ENCODE peak calls at places on chromosomes 7 and 10, in seven cellular contexts. One of them, this sample, is unnamed.

GRCh38 chr7:31443457-31443856 is 70.4 kb upstream of the ITPRID1 start:
- DNase-seq in aorta: no peak
- DNase-seq in fibroblast of lung: peak; percentile 55
- DNase-seq in breast epithelium: no peak
- DNase-seq in naive thymus-derived CD4-positive, alpha-beta T cell: no peak
- DNase-seq in IMR-90: peak; percentile 45
- DNase-seq in CD4-positive, alpha-beta memory T cell: no peak
- DNase-seq in this sample: peak; percentile 23

GRCh38 chr7:7180725-7181428 is 1.5 kb upstream of the C1GALT1 start:
- DNase-seq in naive thymus-derived CD4-positive, alpha-beta T cell: no peak
- DNase-seq in aorta: no peak
- DNase-seq in fibroblast of lung: no peak
- DNase-seq in breast epithelium: no peak
- DNase-seq in CD4-positive, alpha-beta memory T cell: no peak
- DNase-seq in IMR-90: no peak
- DNase-seq in this sample: no peak

GRCh38 chr7:65251851-65252620 is 121.6 kb upstream of the ZNF92 start:
- DNase-seq in breast epithelium: peak; percentile 37
- DNase-seq in fibroblast of lung: peak; percentile 22
- DNase-seq in IMR-90: peak; percentile 19
- DNase-seq in naive thymus-derived CD4-positive, alpha-beta T cell: no peak
- DNase-seq in aorta: no peak
- DNase-seq in CD4-positive, alpha-beta memory T cell: peak; percentile 31
- DNase-seq in this sample: peak; percentile 18

GRCh38 chr7:17460001-17460400 is 161.5 kb downstream of the AHR start:
- DNase-seq in aorta: no peak
- DNase-seq in naive thymus-derived CD4-positive, alpha-beta T cell: no peak
- DNase-seq in fibroblast of lung: no peak
- DNase-seq in breast epithelium: no peak
- DNase-seq in IMR-90: no peak
- DNase-seq in CD4-positive, alpha-beta memory T cell: no peak
- DNase-seq in this sample: no peak

GRCh38 chr10:80444646-80445319 is 9.3 kb upstream of the TSPAN14 start:
- DNase-seq in IMR-90: peak; percentile 74
- DNase-seq in aorta: peak; percentile 85
- DNase-seq in breast epithelium: peak; percentile 32
- DNase-seq in fibroblast of lung: peak; percentile 87
- DNase-seq in naive thymus-derived CD4-positive, alpha-beta T cell: peak; percentile 60
- DNase-seq in CD4-positive, alpha-beta memory T cell: peak; percentile 82
- DNase-seq in this sample: no peak

GRCh38 chr7:80361948-80362347 is 149.9 kb downstream of the GNAT3 start:
- DNase-seq in IMR-90: no peak
- DNase-seq in aorta: no peak
- DNase-seq in naive thymus-derived CD4-positive, alpha-beta T cell: no peak
- DNase-seq in fibroblast of lung: no peak
- DNase-seq in breast epithelium: no peak
- DNase-seq in CD4-positive, alpha-beta memory T cell: no peak
- DNase-seq in this sample: no peak

GRCh38 chr7:108875139-108875538 is 305.5 kb downstream of the DNAJB9 start:
- DNase-seq in CD4-positive, alpha-beta memory T cell: no peak
- DNase-seq in IMR-90: peak; percentile 8
- DNase-seq in naive thymus-derived CD4-positive, alpha-beta T cell: no peak
- DNase-seq in fibroblast of lung: peak; percentile 52
- DNase-seq in breast epithelium: no peak
- DNase-seq in aorta: no peak
- DNase-seq in this sample: peak; percentile 5

GRCh38 chr7:130971297-130971696 is 237.3 kb upstream of the KLF14 start:
- DNase-seq in naive thymus-derived CD4-positive, alpha-beta T cell: peak; percentile 50
- DNase-seq in fibroblast of lung: no peak
- DNase-seq in breast epithelium: no peak
- DNase-seq in aorta: no peak
- DNase-seq in IMR-90: no peak
- DNase-seq in CD4-positive, alpha-beta memory T cell: no peak
- DNase-seq in this sample: no peak

GRCh38 chr7:8365499-8366110 is 67.8 kb upstream of the NXPH1 start:
- DNase-seq in fibroblast of lung: no peak
- DNase-seq in CD4-positive, alpha-beta memory T cell: no peak
- DNase-seq in aorta: no peak
- DNase-seq in naive thymus-derived CD4-positive, alpha-beta T cell: no peak
- DNase-seq in breast epithelium: no peak
- DNase-seq in IMR-90: no peak
- DNase-seq in this sample: no peak

GRCh38 chr10:51937313-51937712 is 237.9 kb upstream of the CSTF2T start:
- DNase-seq in fibroblast of lung: peak; percentile 84
- DNase-seq in breast epithelium: no peak
- DNase-seq in naive thymus-derived CD4-positive, alpha-beta T cell: no peak
- DNase-seq in aorta: no peak
- DNase-seq in IMR-90: peak; percentile 81
- DNase-seq in CD4-positive, alpha-beta memory T cell: no peak
- DNase-seq in this sample: peak; percentile 40

GRCh38 chr10:3623746-3624145 is 161.3 kb downstream of the KLF6 start:
- DNase-seq in naive thymus-derived CD4-positive, alpha-beta T cell: no peak
- DNase-seq in IMR-90: peak; percentile 87
- DNase-seq in breast epithelium: peak; percentile 44
- DNase-seq in aorta: no peak
- DNase-seq in CD4-positive, alpha-beta memory T cell: no peak
- DNase-seq in fibroblast of lung: peak; percentile 93
- DNase-seq in this sample: peak; percentile 57

GRCh38 chr10:93437946-93438795 is 44.0 kb downstream of the MYOF start:
- DNase-seq in aorta: no peak
- DNase-seq in naive thymus-derived CD4-positive, alpha-beta T cell: no peak
- DNase-seq in IMR-90: peak; percentile 73
- DNase-seq in CD4-positive, alpha-beta memory T cell: no peak
- DNase-seq in fibroblast of lung: peak; percentile 44
- DNase-seq in breast epithelium: no peak
- DNase-seq in this sample: peak; percentile 27

GRCh38 chr7:50663396-50664102 is 98.3 kb upstream of the DDC start:
- DNase-seq in CD4-positive, alpha-beta memory T cell: no peak
- DNase-seq in aorta: peak; percentile 17
- DNase-seq in breast epithelium: peak; percentile 72
- DNase-seq in fibroblast of lung: no peak
- DNase-seq in IMR-90: no peak
- DNase-seq in naive thymus-derived CD4-positive, alpha-beta T cell: no peak
- DNase-seq in this sample: no peak

GRCh38 chr10:106474891-106475290 is 689.6 kb downstream of the SORCS1 start:
- DNase-seq in IMR-90: peak; percentile 26
- DNase-seq in breast epithelium: no peak
- DNase-seq in fibroblast of lung: no peak
- DNase-seq in aorta: no peak
- DNase-seq in CD4-positive, alpha-beta memory T cell: no peak
- DNase-seq in naive thymus-derived CD4-positive, alpha-beta T cell: no peak
- DNase-seq in this sample: no peak

GRCh38 chr7:23462846-23463245 is 7.4 kb downstream of the IGF2BP3 start:
- DNase-seq in aorta: no peak
- DNase-seq in naive thymus-derived CD4-positive, alpha-beta T cell: no peak
- DNase-seq in CD4-positive, alpha-beta memory T cell: no peak
- DNase-seq in IMR-90: peak; percentile 67
- DNase-seq in fibroblast of lung: peak; percentile 67
- DNase-seq in breast epithelium: no peak
- DNase-seq in this sample: no peak

GRCh38 chr7:154412105-154412504 is 359.9 kb downstream of the DPP6 start:
- DNase-seq in breast epithelium: no peak
- DNase-seq in fibroblast of lung: no peak
- DNase-seq in IMR-90: no peak
- DNase-seq in CD4-positive, alpha-beta memory T cell: no peak
- DNase-seq in aorta: no peak
- DNase-seq in naive thymus-derived CD4-positive, alpha-beta T cell: no peak
- DNase-seq in this sample: no peak

GRCh38 chr7:108580298-108580697 is 10.6 kb downstream of the DNAJB9 start:
- DNase-seq in aorta: no peak
- DNase-seq in breast epithelium: no peak
- DNase-seq in IMR-90: no peak
- DNase-seq in naive thymus-derived CD4-positive, alpha-beta T cell: no peak
- DNase-seq in CD4-positive, alpha-beta memory T cell: no peak
- DNase-seq in fibroblast of lung: no peak
- DNase-seq in this sample: no peak

GRCh38 chr7:11082552-11083213 is 109.0 kb downstream of the PHF14 start:
- DNase-seq in breast epithelium: no peak
- DNase-seq in aorta: no peak
- DNase-seq in CD4-positive, alpha-beta memory T cell: no peak
- DNase-seq in fibroblast of lung: peak; percentile 6
- DNase-seq in IMR-90: peak; percentile 2
- DNase-seq in naive thymus-derived CD4-positive, alpha-beta T cell: no peak
- DNase-seq in this sample: no peak

GRCh38 chr10:79275431-79275851 is 71.8 kb upstream of the PPIF start:
- DNase-seq in IMR-90: no peak
- DNase-seq in fibroblast of lung: no peak
- DNase-seq in naive thymus-derived CD4-positive, alpha-beta T cell: no peak
- DNase-seq in CD4-positive, alpha-beta memory T cell: no peak
- DNase-seq in breast epithelium: peak; percentile 45
- DNase-seq in aorta: peak; percentile 87
- DNase-seq in this sample: no peak

GRCh38 chr7:94440460-94441039 is 45.9 kb downstream of the COL1A2 start:
- DNase-seq in breast epithelium: no peak
- DNase-seq in naive thymus-derived CD4-positive, alpha-beta T cell: no peak
- DNase-seq in IMR-90: peak; percentile 20
- DNase-seq in fibroblast of lung: no peak
- DNase-seq in aorta: no peak
- DNase-seq in CD4-positive, alpha-beta memory T cell: no peak
- DNase-seq in this sample: no peak

GRCh38 chr7:21543528-21544302 is 876 bp downstream of the DNAH11 start:
- DNase-seq in aorta: no peak
- DNase-seq in naive thymus-derived CD4-positive, alpha-beta T cell: peak; percentile 33
- DNase-seq in breast epithelium: no peak
- DNase-seq in CD4-positive, alpha-beta memory T cell: no peak
- DNase-seq in fibroblast of lung: peak; percentile 31
- DNase-seq in IMR-90: no peak
- DNase-seq in this sample: no peak

GRCh38 chr7:131039355-131039762 is 288.3 kb upstream of the MKLN1 start:
- DNase-seq in aorta: no peak
- DNase-seq in IMR-90: no peak
- DNase-seq in fibroblast of lung: no peak
- DNase-seq in naive thymus-derived CD4-positive, alpha-beta T cell: no peak
- DNase-seq in breast epithelium: no peak
- DNase-seq in CD4-positive, alpha-beta memory T cell: no peak
- DNase-seq in this sample: no peak

GRCh38 chr10:46091080-46091833 is 45.2 kb upstream of the MSMB start:
- DNase-seq in aorta: no peak
- DNase-seq in fibroblast of lung: no peak
- DNase-seq in CD4-positive, alpha-beta memory T cell: no peak
- DNase-seq in naive thymus-derived CD4-positive, alpha-beta T cell: no peak
- DNase-seq in breast epithelium: no peak
- DNase-seq in IMR-90: no peak
- DNase-seq in this sample: no peak

GRCh38 chr7:18590744-18591340 is 95.3 kb downstream of the HDAC9 start:
- DNase-seq in IMR-90: peak; percentile 67
- DNase-seq in naive thymus-derived CD4-positive, alpha-beta T cell: no peak
- DNase-seq in fibroblast of lung: peak; percentile 82
- DNase-seq in CD4-positive, alpha-beta memory T cell: peak; percentile 7
- DNase-seq in breast epithelium: no peak
- DNase-seq in aorta: no peak
- DNase-seq in this sample: peak; percentile 68

GRCh38 chr7:18593602-18594279 is 98.2 kb downstream of the HDAC9 start:
- DNase-seq in fibroblast of lung: no peak
- DNase-seq in CD4-positive, alpha-beta memory T cell: no peak
- DNase-seq in IMR-90: peak; percentile 43
- DNase-seq in aorta: no peak
- DNase-seq in naive thymus-derived CD4-positive, alpha-beta T cell: no peak
- DNase-seq in breast epithelium: no peak
- DNase-seq in this sample: no peak

DNA sequence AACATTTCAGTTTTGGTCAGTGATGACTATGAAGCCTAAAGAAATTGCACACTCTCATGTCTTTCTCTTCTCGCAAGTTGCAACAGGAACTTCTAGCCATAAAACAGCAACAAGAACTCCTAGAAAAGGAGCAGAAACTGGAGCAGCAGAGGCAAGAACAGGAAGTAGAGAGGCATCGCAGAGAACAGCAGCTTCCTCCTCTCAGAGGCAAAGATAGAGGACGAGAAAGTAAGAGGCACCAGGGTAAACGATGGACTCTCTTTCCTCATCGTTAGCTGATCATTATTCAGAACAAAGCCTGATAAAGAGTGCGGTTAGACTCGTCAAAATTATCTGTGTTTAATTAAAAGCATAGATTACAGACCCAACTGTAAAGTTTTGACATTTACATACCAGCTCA is 94.7 kb downstream of the HDAC9 start:
- DNase-seq in aorta: no peak
- DNase-seq in CD4-positive, alpha-beta memory T cell: no peak
- DNase-seq in breast epithelium: no peak
- DNase-seq in IMR-90: no peak
- DNase-seq in fibroblast of lung: peak; percentile 3
- DNase-seq in naive thymus-derived CD4-positive, alpha-beta T cell: no peak
- DNase-seq in this sample: no peak
- H3K4me3 ChIP-seq in aorta: no peak overlapping the region
- H3K4me3 ChIP-seq in CD4-positive, alpha-beta memory T cell: no peak overlapping the region
- H3K4me3 ChIP-seq in breast epithelium: no peak overlapping the region
- H3K4me3 ChIP-seq in IMR-90: no peak overlapping the region
- H3K4me3 ChIP-seq in fibroblast of lung: no peak overlapping the region
- H3K4me3 ChIP-seq in naive thymus-derived CD4-positive, alpha-beta T cell: no peak overlapping the region
- H3K4me3 ChIP-seq in this sample: no peak overlapping the region

DNA sequence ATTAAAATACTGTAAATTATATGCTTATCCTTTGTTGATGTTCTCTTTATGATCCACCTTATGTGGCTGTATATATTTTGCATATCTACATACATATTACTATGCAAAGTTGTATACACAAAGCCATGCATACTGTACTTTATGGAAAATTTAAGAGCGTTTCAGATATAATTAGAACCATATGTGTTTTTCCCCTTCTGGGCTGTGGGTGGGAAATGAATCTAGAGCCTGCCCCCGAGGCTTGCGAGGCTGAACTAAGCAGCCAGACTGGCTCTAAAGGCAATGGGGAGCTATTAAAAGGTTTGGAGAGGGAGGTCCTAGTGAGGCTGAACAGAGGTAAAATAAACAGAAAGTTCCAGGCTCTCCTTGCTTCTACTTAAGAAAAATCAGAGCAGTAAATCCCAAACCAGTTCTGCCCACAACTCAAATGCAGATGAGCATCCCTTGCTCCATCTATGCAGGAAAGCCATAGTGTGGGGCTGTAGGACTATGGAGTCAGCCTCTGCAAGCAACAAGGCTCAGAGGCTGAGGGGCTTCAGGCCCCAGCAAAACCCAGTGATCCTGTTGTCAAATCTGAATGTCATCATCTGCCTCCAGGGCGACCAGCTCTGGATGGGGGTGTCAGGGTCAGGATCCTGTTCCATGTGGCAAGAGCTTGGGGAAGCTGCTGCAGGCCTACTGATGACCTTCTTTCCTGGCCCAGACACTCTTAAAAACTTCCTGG is 14.1 kb upstream of the DDIT4 start:
- DNase-seq in fibroblast of lung: peak; percentile 96
- DNase-seq in breast epithelium: no peak
- DNase-seq in aorta: no peak
- DNase-seq in naive thymus-derived CD4-positive, alpha-beta T cell: no peak
- DNase-seq in IMR-90: peak; percentile 80
- DNase-seq in CD4-positive, alpha-beta memory T cell: no peak
- DNase-seq in this sample: no peak
- H3K4me3 ChIP-seq in fibroblast of lung: no peak overlapping the region
- H3K4me3 ChIP-seq in breast epithelium: no peak overlapping the region
- H3K4me3 ChIP-seq in aorta: no peak overlapping the region
- H3K4me3 ChIP-seq in naive thymus-derived CD4-positive, alpha-beta T cell: peak overlapping the region; percentile 68
- H3K4me3 ChIP-seq in IMR-90: no peak overlapping the region
- H3K4me3 ChIP-seq in CD4-positive, alpha-beta memory T cell: no peak overlapping the region
- H3K4me3 ChIP-seq in this sample: no peak overlapping the region

GRCh38 chr10:6306917-6307316 is 104.2 kb downstream of the PFKFB3 start:
- DNase-seq in IMR-90: no peak
- DNase-seq in naive thymus-derived CD4-positive, alpha-beta T cell: no peak
- DNase-seq in aorta: no peak
- DNase-seq in breast epithelium: no peak
- DNase-seq in CD4-positive, alpha-beta memory T cell: no peak
- DNase-seq in fibroblast of lung: no peak
- DNase-seq in this sample: no peak
- H3K4me3 ChIP-seq in IMR-90: no peak overlapping the region
- H3K4me3 ChIP-seq in naive thymus-derived CD4-positive, alpha-beta T cell: no peak overlapping the region
- H3K4me3 ChIP-seq in aorta: no peak overlapping the region
- H3K4me3 ChIP-seq in breast epithelium: no peak overlapping the region
- H3K4me3 ChIP-seq in CD4-positive, alpha-beta memory T cell: no peak overlapping the region
- H3K4me3 ChIP-seq in fibroblast of lung: no peak overlapping the region
- H3K4me3 ChIP-seq in this sample: no peak overlapping the region

GRCh38 chr7:155722118-155722517 is 77.7 kb downstream of the RBM33 start:
- DNase-seq in IMR-90: no peak
- DNase-seq in CD4-positive, alpha-beta memory T cell: no peak
- DNase-seq in fibroblast of lung: no peak
- DNase-seq in naive thymus-derived CD4-positive, alpha-beta T cell: no peak
- DNase-seq in breast epithelium: no peak
- DNase-seq in aorta: no peak
- DNase-seq in this sample: no peak
- H3K4me3 ChIP-seq in IMR-90: no peak overlapping the region
- H3K4me3 ChIP-seq in CD4-positive, alpha-beta memory T cell: no peak overlapping the region
- H3K4me3 ChIP-seq in fibroblast of lung: no peak overlapping the region
- H3K4me3 ChIP-seq in naive thymus-derived CD4-positive, alpha-beta T cell: no peak overlapping the region
- H3K4me3 ChIP-seq in breast epithelium: no peak overlapping the region
- H3K4me3 ChIP-seq in aorta: no peak overlapping the region
- H3K4me3 ChIP-seq in this sample: no peak overlapping the region